ENCODE peak calls at places on chromosome 21, in eight cellular contexts. O is stimulated activated CD4-positive, alpha-beta T cell treated with anti-CD3 and anti-CD28 coated beads, Interleukin-12 subunit alpha, Interleukin-12 subunit beta, amount 100 ng/mL, for 24 hours; W is left cardiac atrium; S is CD4-positive, CD25-positive, alpha-beta regulatory T cell; Q is MM.1S; G is astrocyte of the spinal cord; T is stimulated activated effector memory CD8-positive, alpha-beta T cell treated with anti-CD3 and anti-CD28 coated beads, Interleukin-12 subunit alpha, Interleukin-12 subunit beta, amount 100 ng/mL, for 72 hours; M is NCI-H2171 treated with DMSO at 0.1 percent for 48 hours. D is an unnamed sample.

GRCh38 chr21:27528697-27529096 is 561.8 kb upstream of the ADAMTS5 start:
- DNase-seq in M (no peak), O (no peak), T (no peak), Q (no peak), G (no peak), W (no peak), S (no peak), D (no peak)

GRCh38 chr21:36113647-36114428 is 21.0 kb upstream of the CBR3 start:
- DNase-seq in M (peak; percentile 79), S (peak; percentile 82), G (no peak), W (no peak), T (no peak), Q (peak; percentile 70), O (peak; percentile 45), D (peak; percentile 90)

GRCh38 chr21:43954042-43954441 is 58.1 kb upstream of the TRAPPC10 start:
- DNase-seq in S (no peak), G (no peak), T (no peak), M (no peak), W (no peak), O (no peak), Q (no peak), D (no peak)

GRCh38 chr21:35051287-35051818 is 2.3 kb upstream of the RUNX1 start:
- DNase-seq in S (peak; percentile 93), M (no peak), W (peak; percentile 91), O (peak; percentile 75), T (no peak), G (peak; percentile 89), Q (peak; percentile 97), D (peak; percentile 95)

GRCh38 chr21:34129039-34129891 is 55.9 kb downstream of the MRPS6 start:
- DNase-seq in S (peak; percentile 89), O (peak; percentile 63), T (peak; percentile 9), W (peak; percentile 68), G (peak; percentile 91), M (peak; percentile 53), Q (no peak), D (no peak)

GRCh38 chr21:32192291-32192690 is 86.6 kb downstream of the MIS18A start:
- DNase-seq in T (no peak), M (no peak), O (no peak), Q (no peak), S (no peak), W (no peak), G (no peak), D (no peak)

GRCh38 chr21:44372616-44373015 is 19.2 kb downstream of the TRPM2 start:
- DNase-seq in Q (no peak), T (no peak), O (no peak), G (no peak), S (no peak), W (no peak), M (no peak), D (no peak)

GRCh38 chr21:37868896-37869295 is 47.4 kb downstream of the KCNJ6 start:
- DNase-seq in M (no peak), Q (no peak), T (no peak), G (no peak), W (no peak), S (no peak), O (no peak), D (no peak)

GRCh38 chr21:35281946-35282345 is 232.8 kb upstream of the RUNX1 start:
- DNase-seq in G (no peak), Q (no peak), W (no peak), O (no peak), S (no peak), T (no peak), M (no peak), D (no peak)

GRCh38 chr21:46605759-46606426 is 1.0 kb upstream of the S100B start:
- DNase-seq in W (peak; percentile 48), S (peak; percentile 57), M (no peak), T (peak; percentile 33), O (no peak), G (no peak), Q (no peak), D (peak; percentile 81)

GRCh38 chr21:32803651-32804050 is 32.1 kb upstream of the PAXBP1 start:
- DNase-seq in Q (no peak), W (no peak), M (no peak), S (no peak), G (peak; percentile 35), O (no peak), T (no peak), D (no peak)

GRCh38 chr21:34157456-34158025 is 84.2 kb downstream of the MRPS6 start:
- DNase-seq in M (no peak), W (no peak), S (no peak), Q (no peak), T (no peak), O (no peak), G (no peak), D (no peak)

GRCh38 chr21:25934771-25935224 is 200.0 kb downstream of the GABPA start:
- DNase-seq in S (peak; percentile 14), O (no peak), T (no peak), Q (peak; percentile 21), M (no peak), G (peak; percentile 96), W (peak; percentile 81), D (peak; percentile 58)

D was measured in lower lobe of right lung.